ENCODE peak calls at places on chromosomes 12 and 14, in four cellular contexts. A is NT2/D1, V is right cardiac atrium, R is heart left ventricle. P is an unnamed sample.

GRCh38 chr12:26767116-26767515 is 65.9 kb downstream of the ITPR2 start:
- DNase-seq in R (no peak), V (no peak), A (no peak), P (no peak)

GRCh38 chr12:88237954-88238353 is 95.8 kb downstream of the TMTC3 start:
- DNase-seq in V (no peak), A (no peak), R (no peak), P (no peak)

GRCh38 chr12:55683676-55684075 is 24.0 kb downstream of the ITGA7 start:
- DNase-seq in V (no peak), A (no peak), R (no peak), P (no peak)

GRCh38 chr14:95346820-95347219 is 27.1 kb upstream of the CLMN start:
- DNase-seq in A (no peak), V (no peak), R (no peak), P (no peak)

GRCh38 chr12:14845350-14845750 is 2.0 kb upstream of the ART4 start:
- DNase-seq in V (no peak), A (peak), R (no peak), P (peak)

GRCh38 chr12:122355702-122356101 is 66.8 kb downstream of the CLIP1 start:
- DNase-seq in V (no peak), R (no peak), A (no peak), P (no peak)

GRCh38 chr12:10982244-10982643 is 4.5 kb downstream of the TAS2R50 start:
- DNase-seq in A (no peak), R (no peak), V (no peak), P (peak)

GRCh38 chr12:111276189-111276588 is 92.7 kb downstream of the PHETA1 start:
- DNase-seq in R (no peak), V (no peak), A (no peak), P (no peak)

GRCh38 chr14:79584679-79585078 is 626.6 kb downstream of the DIO2 start:
- DNase-seq in V (no peak), A (no peak), R (no peak), P (no peak)

GRCh38 chr12:78802593-78802992 is 62.0 kb upstream of the SYT1 start:
- DNase-seq in A (no peak), V (no peak), R (no peak), P (no peak)

GRCh38 chr12:80813820-80814219 is 97.1 kb downstream of the MYF5 start:
- DNase-seq in V (no peak), A (no peak), R (no peak), P (no peak)

GRCh38 chr12:92167075-92167474 is 21.4 kb upstream of the BTG1 start:
- DNase-seq in A (no peak), R (no peak), V (no peak), P (no peak)

GRCh38 chr12:23949212-23950010 is at the start of gene SOX5:
- DNase-seq in R (peak), V (peak), A (peak), P (no peak)
- H3K4me3 ChIP-seq in R (peak), V (peak), A (peak), P (no peak)

GRCh38 chr14:64539186-64539552 is 1.4 kb upstream of the HSPA2 start:
- DNase-seq in R (no peak), V (no peak), A (no peak), P (no peak)
- H3K4me3 ChIP-seq in R (peak), V (peak), A (peak), P (no peak)

DNA sequence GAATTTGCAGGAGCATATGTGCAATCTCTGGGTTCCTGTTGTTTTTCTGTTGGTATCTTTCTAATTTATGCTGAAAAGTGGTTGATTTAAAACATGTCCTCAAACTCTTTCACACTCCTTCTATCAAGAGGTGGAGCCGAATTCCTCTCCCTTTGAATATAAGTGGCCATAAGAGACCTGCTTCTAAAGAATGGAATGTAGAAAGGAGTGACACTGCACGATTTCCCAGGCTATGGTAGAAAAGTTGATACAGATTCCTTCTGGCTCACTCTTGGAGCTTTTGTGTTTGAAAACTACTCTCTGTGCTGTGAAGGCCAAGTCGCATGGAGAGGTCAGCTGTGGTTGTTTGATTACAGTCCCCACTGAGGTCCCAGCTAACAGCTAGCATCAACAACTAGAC is 613.2 kb downstream of the ETNK1 start:
- DNase-seq in A (no peak), R (no peak), V (no peak), P (no peak)
- H3K4me3 ChIP-seq in A (no peak), R (no peak), V (no peak), P (no peak)

GRCh38 chr14:99242238-99242637 is 29.8 kb downstream of the BCL11B start:
- DNase-seq in R (no peak), A (no peak), V (no peak), P (no peak)
- H3K4me3 ChIP-seq in R (no peak), A (no peak), V (no peak), P (no peak)

GRCh38 chr12:93176610-93177126 is 201.1 kb upstream of the NUDT4 start:
- DNase-seq in V (no peak), A (no peak), R (no peak), P (no peak)

GRCh38 chr12:93174048-93174447 is 203.7 kb upstream of the NUDT4 start:
- DNase-seq in A (no peak), V (no peak), R (no peak), P (no peak)

GRCh38 chr12:93173178-93173957 is 204.4 kb upstream of the NUDT4 start:
- DNase-seq in V (no peak), R (no peak), A (no peak), P (peak)

GRCh38 chr12:93176166-93176565 is 201.6 kb upstream of the NUDT4 start:
- DNase-seq in V (no peak), R (no peak), A (no peak), P (no peak)

GRCh38 chr12:93174473-93174872 is 203.3 kb upstream of the NUDT4 start:
- DNase-seq in R (peak), A (no peak), V (no peak), P (no peak)
- H3K4me3 ChIP-seq in R (no peak), A (no peak), V (no peak), P (no peak)

DNA sequence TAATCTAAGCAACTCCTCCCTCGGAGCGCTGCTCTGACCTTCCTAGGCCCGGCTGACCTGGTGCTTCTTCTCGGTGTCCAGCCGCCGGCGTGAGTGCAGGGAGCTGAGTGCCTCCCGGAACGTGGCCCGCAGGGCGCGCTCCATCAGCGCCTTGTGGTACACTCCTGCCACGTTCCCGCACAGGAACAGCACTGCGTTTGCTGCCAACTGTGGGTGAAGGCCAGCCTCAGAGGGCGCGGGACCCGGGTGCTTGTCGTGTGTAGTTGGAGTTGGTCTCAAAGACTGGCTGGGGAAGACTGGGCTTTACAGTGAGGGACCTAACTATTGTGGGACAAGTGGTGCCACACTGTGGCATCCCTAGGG is 3.2 kb downstream of the ADCY4 start:
- DNase-seq in A (no peak), R (peak), V (peak), P (no peak)
- H3K4me3 ChIP-seq in A (no peak), R (no peak), V (no peak), P (no peak)

GRCh38 chr12:64678248-64678647 is 68.0 kb downstream of the RASSF3 start:
- DNase-seq in A (no peak), V (no peak), R (no peak), P (no peak)

GRCh38 chr12:64679487-64679983 is 69.2 kb downstream of the RASSF3 start:
- DNase-seq in V (peak), A (no peak), R (peak), P (no peak)

GRCh38 chr12:64681200-64682052 is 71.1 kb downstream of the RASSF3 start:
- DNase-seq in V (no peak), R (no peak), A (no peak), P (no peak)

GRCh38 chr12:64680235-64680634 is 69.9 kb downstream of the RASSF3 start:
- DNase-seq in R (no peak), A (no peak), V (no peak), P (no peak)

GRCh38 chr12:64678835-64679234 is 68.5 kb downstream of the RASSF3 start:
- DNase-seq in V (no peak), A (no peak), R (no peak), P (no peak)
- H3K4me3 ChIP-seq in V (no peak), A (no peak), R (no peak), P (no peak)

DNA sequence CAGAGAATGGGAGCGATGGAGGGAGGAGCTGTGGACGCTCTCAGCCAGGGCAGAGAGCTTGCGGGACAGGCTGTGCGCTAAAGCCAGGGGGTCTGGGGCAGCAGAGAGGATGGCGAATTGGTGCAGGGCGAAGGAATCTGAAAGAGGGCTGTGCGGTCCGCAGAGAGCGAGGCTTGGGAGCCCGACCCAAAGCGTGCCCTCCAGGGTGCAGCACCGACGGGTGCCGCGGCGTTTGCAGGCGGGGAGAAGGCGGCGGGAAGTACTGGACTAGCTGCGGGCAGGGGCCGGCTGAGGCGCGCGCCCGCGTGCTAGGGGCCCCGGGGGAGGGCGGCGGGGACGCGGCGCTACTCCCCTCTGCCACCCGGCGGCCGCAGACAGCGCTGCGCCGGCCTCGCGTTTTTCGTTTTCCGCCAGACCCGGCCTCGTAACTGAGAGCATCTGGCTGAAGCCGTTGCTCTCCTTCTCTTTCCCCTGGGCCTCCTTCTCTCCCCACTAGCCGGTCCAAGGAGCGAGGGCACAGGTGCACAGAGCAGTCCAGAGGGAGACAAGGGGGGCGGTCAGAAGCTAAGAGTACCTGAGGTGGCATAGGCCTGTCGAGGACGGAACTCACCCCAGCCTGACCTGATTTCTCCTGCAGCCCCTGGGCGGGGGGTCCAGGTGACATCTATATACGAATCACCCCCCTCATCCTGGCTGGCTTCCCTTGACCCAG is 24.9 kb downstream of the SLC6A12 start:
- DNase-seq in A (peak), R (no peak), V (peak), P (no peak)
- H3K4me3 ChIP-seq in A (peak), R (peak), V (peak), P (no peak)

P was measured in Jurkat, Clone E6-1.